ENCODE peak calls at places on chromosomes 2 and 18, in six cellular contexts. One of them, this sample, is unnamed.

GRCh38 chr2:98550165-98550564 is 58.1 kb downstream of the COA5 start:
- DNase-seq in mucosa of gallbladder: no peak
- DNase-seq in fibroblast of the conjunctiva: no peak
- DNase-seq in left colon: no peak
- DNase-seq in activated naive CD4-positive, alpha-beta T cell treated with anti-CD3 and anti-CD28 coated beads for 36 hours: no peak
- DNase-seq in epithelial cell of esophagus: no peak
- DNase-seq in this sample: no peak

GRCh38 chr2:65386340-65386739 is 46.1 kb downstream of the SPRED2 start:
- DNase-seq in epithelial cell of esophagus: no peak
- DNase-seq in activated naive CD4-positive, alpha-beta T cell treated with anti-CD3 and anti-CD28 coated beads for 36 hours: no peak
- DNase-seq in mucosa of gallbladder: no peak
- DNase-seq in left colon: no peak
- DNase-seq in fibroblast of the conjunctiva: no peak
- DNase-seq in this sample: no peak

GRCh38 chr2:134104754-134105153 is 149.1 kb upstream of the MGAT5 start:
- DNase-seq in mucosa of gallbladder: no peak
- DNase-seq in fibroblast of the conjunctiva: no peak
- DNase-seq in epithelial cell of esophagus: peak; percentile 56
- DNase-seq in left colon: no peak
- DNase-seq in activated naive CD4-positive, alpha-beta T cell treated with anti-CD3 and anti-CD28 coated beads for 36 hours: peak; percentile 47
- DNase-seq in this sample: no peak

GRCh38 chr2:30349691-30350090 is 97.4 kb upstream of the LCLAT1 start:
- DNase-seq in mucosa of gallbladder: no peak
- DNase-seq in left colon: no peak
- DNase-seq in fibroblast of the conjunctiva: no peak
- DNase-seq in activated naive CD4-positive, alpha-beta T cell treated with anti-CD3 and anti-CD28 coated beads for 36 hours: no peak
- DNase-seq in epithelial cell of esophagus: no peak
- DNase-seq in this sample: no peak

GRCh38 chr18:55272510-55273243 is 313.4 kb upstream of the CCDC68 start:
- DNase-seq in fibroblast of the conjunctiva: no peak
- DNase-seq in epithelial cell of esophagus: no peak
- DNase-seq in activated naive CD4-positive, alpha-beta T cell treated with anti-CD3 and anti-CD28 coated beads for 36 hours: no peak
- DNase-seq in mucosa of gallbladder: no peak
- DNase-seq in left colon: no peak
- DNase-seq in this sample: peak; percentile 60

GRCh38 chr2:222733846-222734689 is 62.6 kb downstream of the MOGAT1 start:
- DNase-seq in fibroblast of the conjunctiva: no peak
- DNase-seq in activated naive CD4-positive, alpha-beta T cell treated with anti-CD3 and anti-CD28 coated beads for 36 hours: no peak
- DNase-seq in mucosa of gallbladder: peak; percentile 32
- DNase-seq in epithelial cell of esophagus: no peak
- DNase-seq in left colon: peak; percentile 25
- DNase-seq in this sample: no peak

GRCh38 chr2:54396107-54396506 is 60.0 kb upstream of the SPTBN1 start:
- DNase-seq in mucosa of gallbladder: no peak
- DNase-seq in fibroblast of the conjunctiva: peak; percentile 53
- DNase-seq in activated naive CD4-positive, alpha-beta T cell treated with anti-CD3 and anti-CD28 coated beads for 36 hours: no peak
- DNase-seq in left colon: no peak
- DNase-seq in epithelial cell of esophagus: no peak
- DNase-seq in this sample: peak; percentile 24

GRCh38 chr2:30127016-30127893 is 19.6 kb upstream of the YPEL5 start:
- DNase-seq in activated naive CD4-positive, alpha-beta T cell treated with anti-CD3 and anti-CD28 coated beads for 36 hours: no peak
- DNase-seq in epithelial cell of esophagus: peak; percentile 64
- DNase-seq in mucosa of gallbladder: no peak
- DNase-seq in left colon: no peak
- DNase-seq in fibroblast of the conjunctiva: no peak
- DNase-seq in this sample: no peak

GRCh38 chr2:27701676-27702075 is 38.0 kb downstream of the SLC4A1AP start:
- DNase-seq in activated naive CD4-positive, alpha-beta T cell treated with anti-CD3 and anti-CD28 coated beads for 36 hours: no peak
- DNase-seq in fibroblast of the conjunctiva: no peak
- DNase-seq in epithelial cell of esophagus: no peak
- DNase-seq in left colon: no peak
- DNase-seq in mucosa of gallbladder: no peak
- DNase-seq in this sample: no peak

GRCh38 chr2:127581050-127581345 is 45.5 kb downstream of the MYO7B start:
- DNase-seq in mucosa of gallbladder: no peak
- DNase-seq in activated naive CD4-positive, alpha-beta T cell treated with anti-CD3 and anti-CD28 coated beads for 36 hours: no peak
- DNase-seq in epithelial cell of esophagus: no peak
- DNase-seq in fibroblast of the conjunctiva: no peak
- DNase-seq in left colon: no peak
- DNase-seq in this sample: no peak